ENCODE peak calls at places on chromosome 7, in nine cellular contexts. W is frontal cortex, I is NCI-H1105 treated with DMSO at 0.1 percent for 48 hours, C is ecto neural progenitor cell, H is sciatic nerve, A is EH, Y is adrenal gland, D is T-cell, U is GM23338. V is an unnamed sample.

GRCh38 chr7:39360766-39361165 is 205.4 kb upstream of the YAE1 start:
- DNase-seq in D (no peak), W (no peak), H (no peak), Y (no peak), U (no peak), A (no peak), I (no peak), C (no peak), V (no peak)

GRCh38 chr7:98922392-98923107 is 44.2 kb downstream of the TRRAP start:
- DNase-seq in H (no peak), W (no peak), Y (peak), A (peak), D (no peak), C (no peak), I (no peak), U (no peak), V (no peak)

GRCh38 chr7:128352636-128353035 is 8.9 kb downstream of the PRRT4 start:
- DNase-seq in Y (no peak), C (no peak), U (peak), I (no peak), H (no peak), W (no peak), D (no peak), A (no peak), V (no peak)

GRCh38 chr7:30171753-30172447 is 37.1 kb downstream of the MTURN start:
- DNase-seq in A (peak), I (no peak), H (no peak), D (no peak), Y (no peak), W (no peak), U (no peak), C (no peak), V (no peak)

GRCh38 chr7:133784421-133785045 is 342.6 kb upstream of the LRGUK start:
- DNase-seq in U (no peak), A (no peak), Y (no peak), W (no peak), I (peak), D (no peak), H (no peak), C (no peak), V (no peak)

GRCh38 chr7:106205621-106206222 is 79.1 kb downstream of the NAMPT start:
- DNase-seq in D (no peak), U (no peak), I (no peak), W (no peak), A (peak), H (no peak), Y (no peak), C (no peak), V (no peak)

GRCh38 chr7:98788921-98789320 is 80.9 kb downstream of the TMEM130 start:
- DNase-seq in Y (peak), U (no peak), H (no peak), A (no peak), C (no peak), W (no peak), I (no peak), D (no peak), V (no peak)

GRCh38 chr7:40299097-40299496 is 164.3 kb downstream of the SUGCT start:
- DNase-seq in Y (no peak), A (peak), I (no peak), C (no peak), W (no peak), U (peak), D (no peak), H (no peak), V (no peak)

GRCh38 chr7:101782886-101783285 is 34.5 kb upstream of the CUX1 start:
- DNase-seq in I (no peak), H (no peak), C (no peak), D (no peak), A (no peak), U (no peak), W (no peak), Y (no peak), V (no peak)

GRCh38 chr7:129110575-129111376 is 33.7 kb upstream of the TSPAN33 start:
- DNase-seq in I (peak), C (no peak), D (no peak), Y (peak), H (no peak), A (peak), U (peak), W (no peak), V (no peak)

GRCh38 chr7:3259711-3260424 is 41.2 kb upstream of the SDK1 start:
- DNase-seq in U (no peak), W (no peak), H (no peak), A (no peak), I (no peak), C (no peak), Y (no peak), D (no peak), V (no peak)

V was measured in NCI-H1930.